ENCODE peak calls at places on chromosomes 7 and 10, in five cellular contexts. One of them, this sample, is unnamed.

GRCh38 chr10:43039629-43040481 is 37.0 kb upstream of the RET start:
- DNase-seq in fibroblast of lung: no peak
- DNase-seq in H9: peak
- DNase-seq in neural progenitor cell: no peak
- DNase-seq in mammary epithelial cell: no peak
- DNase-seq in this sample: no peak

GRCh38 chr7:137895301-137896201 is 48.8 kb upstream of the DGKI start:
- DNase-seq in fibroblast of lung: no peak
- DNase-seq in H9: no peak
- DNase-seq in neural progenitor cell: no peak
- DNase-seq in mammary epithelial cell: no peak
- DNase-seq in this sample: no peak

GRCh38 chr10:85319150-85319549 is 990.8 kb downstream of the CCSER2 start:
- DNase-seq in fibroblast of lung: no peak
- DNase-seq in H9: no peak
- DNase-seq in neural progenitor cell: no peak
- DNase-seq in mammary epithelial cell: no peak
- DNase-seq in this sample: no peak

GRCh38 chr7:105027176-105027853 is 13.3 kb downstream of the KMT2E start:
- DNase-seq in fibroblast of lung: no peak
- DNase-seq in H9: no peak
- DNase-seq in neural progenitor cell: no peak
- DNase-seq in mammary epithelial cell: no peak
- DNase-seq in this sample: no peak

GRCh38 chr10:3468919-3469638 is 296.5 kb upstream of the PITRM1 start:
- DNase-seq in fibroblast of lung: peak
- DNase-seq in H9: no peak
- DNase-seq in neural progenitor cell: peak
- DNase-seq in mammary epithelial cell: peak
- DNase-seq in this sample: no peak

GRCh38 chr7:100547872-100548271 is 8.9 kb downstream of the AGFG2 start:
- DNase-seq in fibroblast of lung: peak
- DNase-seq in H9: no peak
- DNase-seq in neural progenitor cell: no peak
- DNase-seq in mammary epithelial cell: no peak
- DNase-seq in this sample: no peak

GRCh38 chr10:29113251-29113945 is 175.5 kb upstream of the LYZL1 start:
- DNase-seq in fibroblast of lung: no peak
- DNase-seq in H9: no peak
- DNase-seq in neural progenitor cell: peak
- DNase-seq in mammary epithelial cell: no peak
- DNase-seq in this sample: no peak

GRCh38 chr7:76403780-76404494 is 5.6 kb downstream of the SSC4D start:
- DNase-seq in fibroblast of lung: no peak
- DNase-seq in H9: no peak
- DNase-seq in neural progenitor cell: no peak
- DNase-seq in mammary epithelial cell: no peak
- DNase-seq in this sample: no peak

GRCh38 chr7:139118234-139118802 is 8.8 kb upstream of the ZC3HAV1 start:
- DNase-seq in fibroblast of lung: peak
- DNase-seq in H9: no peak
- DNase-seq in neural progenitor cell: no peak
- DNase-seq in mammary epithelial cell: peak
- DNase-seq in this sample: peak

GRCh38 chr10:60141916-60142559 is 235.7 kb upstream of the CCDC6 start:
- DNase-seq in fibroblast of lung: no peak
- DNase-seq in H9: no peak
- DNase-seq in neural progenitor cell: no peak
- DNase-seq in mammary epithelial cell: no peak
- DNase-seq in this sample: no peak

GRCh38 chr10:17606547-17607040 is 10.6 kb downstream of the HACD1 start:
- DNase-seq in fibroblast of lung: no peak
- DNase-seq in H9: no peak
- DNase-seq in neural progenitor cell: no peak
- DNase-seq in mammary epithelial cell: no peak
- DNase-seq in this sample: no peak

GRCh38 chr10:17607060-17607459 is 10.1 kb downstream of the HACD1 start:
- DNase-seq in fibroblast of lung: no peak
- DNase-seq in H9: no peak
- DNase-seq in neural progenitor cell: no peak
- DNase-seq in mammary epithelial cell: no peak
- DNase-seq in this sample: no peak

GRCh38 chr10:17609523-17610079 is 7.6 kb downstream of the HACD1 start:
- DNase-seq in fibroblast of lung: no peak
- DNase-seq in H9: no peak
- DNase-seq in neural progenitor cell: no peak
- DNase-seq in mammary epithelial cell: no peak
- DNase-seq in this sample: no peak

GRCh38 chr10:17605936-17606335 is 11.2 kb downstream of the HACD1 start:
- DNase-seq in fibroblast of lung: no peak
- DNase-seq in H9: no peak
- DNase-seq in neural progenitor cell: no peak
- DNase-seq in mammary epithelial cell: no peak
- DNase-seq in this sample: no peak

GRCh38 chr10:17607603-17608332 is 9.4 kb downstream of the HACD1 start:
- DNase-seq in fibroblast of lung: peak
- DNase-seq in H9: no peak
- DNase-seq in neural progenitor cell: peak
- DNase-seq in mammary epithelial cell: peak
- DNase-seq in this sample: no peak
- H3K9ac ChIP-seq in fibroblast of lung: no peak
- H3K9ac ChIP-seq in H9: no peak
- H3K9ac ChIP-seq in neural progenitor cell: no peak
- H3K9ac ChIP-seq in mammary epithelial cell: no peak
- H3K9ac ChIP-seq in this sample: no peak

GRCh38 chr10:124050021-124051015 is 43.1 kb downstream of the CHST15 start:
- DNase-seq in fibroblast of lung: no peak
- DNase-seq in H9: no peak
- DNase-seq in neural progenitor cell: no peak
- DNase-seq in mammary epithelial cell: no peak
- DNase-seq in this sample: no peak
- H3K9ac ChIP-seq in fibroblast of lung: no peak
- H3K9ac ChIP-seq in H9: no peak
- H3K9ac ChIP-seq in neural progenitor cell: no peak
- H3K9ac ChIP-seq in mammary epithelial cell: no peak
- H3K9ac ChIP-seq in this sample: no peak

DNA sequence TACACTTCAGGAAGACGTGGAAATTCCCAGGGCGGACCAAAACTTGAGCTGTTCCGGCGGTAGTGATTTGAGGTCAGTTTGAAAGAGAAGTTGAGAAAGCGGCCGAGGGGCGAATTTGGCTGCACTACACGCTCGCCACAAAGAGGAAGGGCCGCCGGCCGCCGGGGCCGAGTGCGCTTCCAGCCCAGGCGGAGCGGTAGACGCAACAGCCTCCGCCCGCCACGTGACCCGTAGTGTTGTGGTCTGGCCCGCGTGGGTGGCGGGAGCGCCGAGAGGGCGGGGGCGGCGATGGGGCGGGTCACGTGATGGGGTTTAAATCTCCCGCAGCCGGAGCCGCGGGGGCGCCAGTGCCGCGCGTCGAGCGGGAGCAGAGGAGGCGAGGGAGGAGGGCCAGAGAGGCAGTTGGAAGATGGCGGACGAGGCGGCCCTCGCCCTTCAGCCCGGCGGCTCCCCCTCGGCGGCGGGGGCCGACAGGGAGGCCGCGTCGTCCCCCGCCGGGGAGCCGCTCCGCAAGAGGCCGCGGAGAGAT is at the start of gene SIRT1:
- DNase-seq in fibroblast of lung: peak
- DNase-seq in H9: peak
- DNase-seq in neural progenitor cell: peak
- DNase-seq in mammary epithelial cell: peak
- DNase-seq in this sample: peak
- H3K9ac ChIP-seq in fibroblast of lung: peak
- H3K9ac ChIP-seq in H9: peak
- H3K9ac ChIP-seq in neural progenitor cell: peak
- H3K9ac ChIP-seq in mammary epithelial cell: peak
- H3K9ac ChIP-seq in this sample: peak

DNA sequence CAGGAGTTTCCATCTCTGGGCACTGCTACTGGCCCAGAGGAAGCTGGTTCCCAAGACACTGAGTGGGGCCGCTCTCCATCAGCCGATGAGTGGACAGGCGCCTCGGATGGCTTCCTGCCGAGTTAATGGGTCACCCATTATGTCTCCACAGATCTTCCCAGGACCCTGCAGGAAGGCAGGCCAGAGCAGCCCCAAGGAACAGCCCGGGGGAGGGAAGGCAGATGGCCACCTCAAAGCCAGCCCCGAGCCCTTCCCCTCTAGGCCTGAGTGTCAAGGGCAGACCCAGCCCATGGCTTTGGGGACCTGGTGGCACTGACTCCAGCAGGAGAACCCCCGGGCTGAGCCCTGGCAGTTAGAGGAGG is 3.4 kb upstream of the LFNG start:
- DNase-seq in fibroblast of lung: no peak
- DNase-seq in H9: no peak
- DNase-seq in neural progenitor cell: no peak
- DNase-seq in mammary epithelial cell: no peak
- DNase-seq in this sample: no peak
- H3K9ac ChIP-seq in fibroblast of lung: no peak
- H3K9ac ChIP-seq in H9: no peak
- H3K9ac ChIP-seq in neural progenitor cell: no peak
- H3K9ac ChIP-seq in mammary epithelial cell: no peak
- H3K9ac ChIP-seq in this sample: no peak

GRCh38 chr7:1460757-1461639 is 1.7 kb upstream of the MICALL2 start:
- DNase-seq in fibroblast of lung: peak
- DNase-seq in H9: no peak
- DNase-seq in neural progenitor cell: peak
- DNase-seq in mammary epithelial cell: peak
- DNase-seq in this sample: no peak
- H3K9ac ChIP-seq in fibroblast of lung: peak
- H3K9ac ChIP-seq in H9: no peak
- H3K9ac ChIP-seq in neural progenitor cell: no peak
- H3K9ac ChIP-seq in mammary epithelial cell: no peak
- H3K9ac ChIP-seq in this sample: peak

GRCh38 chr7:81884817-81885216 is 115.0 kb upstream of the HGF start:
- DNase-seq in fibroblast of lung: no peak
- DNase-seq in H9: no peak
- DNase-seq in neural progenitor cell: no peak
- DNase-seq in mammary epithelial cell: no peak
- DNase-seq in this sample: no peak

GRCh38 chr7:81887098-81887497 is 117.3 kb upstream of the HGF start:
- DNase-seq in fibroblast of lung: peak
- DNase-seq in H9: no peak
- DNase-seq in neural progenitor cell: no peak
- DNase-seq in mammary epithelial cell: no peak
- DNase-seq in this sample: no peak

GRCh38 chr7:81887691-81888090 is 117.8 kb upstream of the HGF start:
- DNase-seq in fibroblast of lung: no peak
- DNase-seq in H9: no peak
- DNase-seq in neural progenitor cell: no peak
- DNase-seq in mammary epithelial cell: no peak
- DNase-seq in this sample: no peak

GRCh38 chr7:81883801-81884393 is 114.0 kb upstream of the HGF start:
- DNase-seq in fibroblast of lung: no peak
- DNase-seq in H9: no peak
- DNase-seq in neural progenitor cell: no peak
- DNase-seq in mammary epithelial cell: no peak
- DNase-seq in this sample: no peak

DNA sequence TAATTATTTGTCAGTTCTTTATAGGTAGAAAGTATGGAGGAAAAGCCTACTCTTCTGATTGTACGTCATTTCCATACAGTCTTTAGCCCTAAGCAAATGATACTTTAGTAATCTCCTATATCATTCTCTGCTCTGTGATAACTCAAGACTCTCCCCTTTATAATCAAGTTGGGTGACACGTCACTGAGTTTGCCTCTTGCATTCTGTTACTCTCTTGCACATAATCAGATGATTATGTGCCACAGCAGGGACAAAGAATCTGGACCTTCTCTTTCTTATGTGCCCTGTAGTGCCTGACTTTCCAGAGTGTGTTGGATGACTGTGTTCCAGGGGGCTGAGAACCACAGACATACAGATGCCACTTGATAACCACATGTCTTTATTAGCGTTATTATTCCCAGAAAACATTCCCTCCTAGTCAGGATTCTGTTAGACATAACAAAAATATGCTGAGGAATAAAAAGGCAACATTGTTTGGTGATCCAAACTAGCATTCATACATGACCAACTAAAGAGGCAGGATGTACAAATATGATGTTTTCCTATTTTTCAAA is 116.4 kb upstream of the HGF start:
- DNase-seq in fibroblast of lung: no peak
- DNase-seq in H9: no peak
- DNase-seq in neural progenitor cell: no peak
- DNase-seq in mammary epithelial cell: no peak
- DNase-seq in this sample: no peak
- H3K9ac ChIP-seq in fibroblast of lung: no peak
- H3K9ac ChIP-seq in H9: no peak
- H3K9ac ChIP-seq in neural progenitor cell: no peak
- H3K9ac ChIP-seq in mammary epithelial cell: no peak
- H3K9ac ChIP-seq in this sample: no peak

GRCh38 chr10:69901623-69902505 is 100.2 kb downstream of the COL13A1 start:
- DNase-seq in fibroblast of lung: peak
- DNase-seq in H9: peak
- DNase-seq in neural progenitor cell: peak
- DNase-seq in mammary epithelial cell: peak
- DNase-seq in this sample: no peak
- H3K9ac ChIP-seq in fibroblast of lung: no peak
- H3K9ac ChIP-seq in H9: no peak
- H3K9ac ChIP-seq in neural progenitor cell: no peak
- H3K9ac ChIP-seq in mammary epithelial cell: no peak
- H3K9ac ChIP-seq in this sample: no peak

DNA sequence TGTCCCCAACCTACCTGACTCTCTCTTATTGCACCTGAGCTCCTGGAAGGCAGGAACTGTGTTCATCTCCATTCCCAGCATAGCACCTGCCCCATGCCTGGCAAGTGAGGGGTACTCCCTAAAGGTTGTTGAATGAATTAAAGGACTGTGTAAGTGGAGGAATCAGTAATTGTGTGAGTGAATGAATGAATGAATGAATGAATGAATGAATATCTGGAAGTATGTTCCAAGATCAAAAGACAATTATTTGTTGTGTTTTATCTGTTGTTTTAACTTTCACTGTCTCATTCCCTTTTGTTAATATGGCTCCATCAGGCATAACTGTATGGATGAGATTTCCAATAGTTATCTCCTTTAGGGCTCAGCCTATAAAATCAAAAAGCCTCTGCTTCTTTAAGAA is 4.0 kb downstream of the WIPF3 start:
- DNase-seq in fibroblast of lung: no peak
- DNase-seq in H9: no peak
- DNase-seq in neural progenitor cell: no peak
- DNase-seq in mammary epithelial cell: no peak
- DNase-seq in this sample: no peak
- H3K9ac ChIP-seq in fibroblast of lung: no peak
- H3K9ac ChIP-seq in H9: no peak
- H3K9ac ChIP-seq in neural progenitor cell: no peak
- H3K9ac ChIP-seq in mammary epithelial cell: no peak
- H3K9ac ChIP-seq in this sample: no peak